ENCODE peak calls at places on chromosomes 2 and 18, in four cellular contexts. X is fibroblast of lung, U is astrocyte, Y is dorsolateral prefrontal cortex. A is an unnamed sample.

GRCh38 chr2:144529841-144530240 is 9.9 kb upstream of the ZEB2 start:
- DNase-seq in U (no peak), Y (no peak), X (peak; percentile 26), A (no peak)

GRCh38 chr2:98669675-98670074 is 61.3 kb downstream of the MGAT4A start:
- DNase-seq in Y (no peak), X (peak; percentile 4), U (peak; percentile 13), A (no peak)

GRCh38 chr18:23723121-23723520 is 33.9 kb downstream of the LAMA3 start:
- DNase-seq in X (no peak), Y (no peak), U (peak; percentile 30), A (no peak)

GRCh38 chr2:64035067-64035942 is 16.1 kb upstream of the VPS54 start:
- DNase-seq in U (peak; percentile 34), X (peak; percentile 62), Y (no peak), A (no peak)

GRCh38 chr2:71749671-71750101 is 296.3 kb downstream of the DYSF start:
- DNase-seq in Y (no peak), U (peak; percentile 80), X (no peak), A (no peak)

GRCh38 chr2:11647834-11648600 is 22.0 kb downstream of the NTSR2 start:
- DNase-seq in U (peak; percentile 26), X (no peak), Y (no peak), A (no peak)

GRCh38 chr2:40096360-40096759 is 317.3 kb upstream of the THUMPD2 start:
- DNase-seq in Y (no peak), X (peak; percentile 65), U (peak; percentile 86), A (no peak)

GRCh38 chr2:73933194-73933593 is 6.5 kb downstream of the DGUOK start:
- DNase-seq in X (no peak), Y (no peak), U (no peak), A (no peak)

GRCh38 chr2:96698221-96698861 is 41.5 kb downstream of the LMAN2L start:
- DNase-seq in U (no peak), X (no peak), Y (no peak), A (no peak)

GRCh38 chr18:2914185-2914584 is 67.4 kb downstream of the EMILIN2 start:
- DNase-seq in Y (no peak), U (no peak), X (no peak), A (no peak)

GRCh38 chr2:232438951-232439757 is 16.8 kb upstream of the ALPI start:
- DNase-seq in Y (no peak), X (peak; percentile 5), U (no peak), A (peak; percentile 35)

GRCh38 chr18:22188551-22189267 is 19.3 kb downstream of the GATA6 start:
- DNase-seq in X (no peak), U (no peak), Y (no peak), A (no peak)

GRCh38 chr2:219344756-219345458 is 12.4 kb upstream of the RESP18 start:
- DNase-seq in U (peak; percentile 27), X (peak; percentile 32), Y (peak; percentile 29), A (peak; percentile 32)

GRCh38 chr2:146295080-146295670 is 1549.7 kb upstream of the ACVR2A start:
- DNase-seq in Y (no peak), U (peak; percentile 11), X (peak; percentile 34), A (no peak)

GRCh38 chr18:3209859-3210569 is 9.8 kb downstream of the MYOM1 start:
- DNase-seq in X (peak; percentile 24), Y (no peak), U (no peak), A (no peak)

GRCh38 chr2:73235315-73236028 is 1.4 kb downstream of the CCT7 start:
- DNase-seq in X (no peak), Y (no peak), U (no peak), A (no peak)

GRCh38 chr18:48932822-48933510 is 17.8 kb downstream of the SMAD7 start:
- DNase-seq in Y (no peak), U (peak; percentile 72), X (no peak), A (no peak)

GRCh38 chr2:10375570-10376266 is 72.4 kb downstream of the ODC1 start:
- DNase-seq in Y (no peak), U (no peak), X (no peak), A (no peak)

GRCh38 chr2:212528106-212528856 is 10.3 kb downstream of the ERBB4 start:
- DNase-seq in X (no peak), U (no peak), Y (no peak), A (no peak)

GRCh38 chr18:51184092-51184458 is 13.4 kb downstream of the MEX3C start:
- DNase-seq in X (no peak), Y (no peak), U (no peak), A (no peak)

GRCh38 chr2:70596739-70597138 is 43.1 kb upstream of the TGFA start:
- DNase-seq in X (peak; percentile 1), Y (no peak), U (peak; percentile 57), A (no peak)

GRCh38 chr2:150156415-150156814 is 331.1 kb downstream of the RND3 start:
- DNase-seq in U (no peak), X (no peak), Y (no peak), A (no peak)

GRCh38 chr18:53534695-53535094 is 689.8 kb downstream of the MBD2 start:
- DNase-seq in X (no peak), U (no peak), Y (peak; percentile 44), A (no peak)

GRCh38 chr2:105405291-105405690 is 6.4 kb upstream of the FHL2 start:
- DNase-seq in Y (no peak), U (peak; percentile 58), X (peak; percentile 62), A (no peak)

GRCh38 chr2:3299130-3299529 is 78.5 kb downstream of the EIPR1 start:
- DNase-seq in Y (no peak), X (no peak), U (no peak), A (no peak)

GRCh38 chr2:119218478-119219064 is 5.1 kb upstream of the STEAP3 start:
- DNase-seq in U (peak; percentile 27), Y (no peak), X (peak; percentile 81), A (no peak)

GRCh38 chr2:8678731-8679566 is 2.9 kb upstream of the ID2 start:
- DNase-seq in Y (peak; percentile 92), X (peak; percentile 93), U (peak; percentile 88), A (peak; percentile 85)

GRCh38 chr2:100200985-100201384 is 58.6 kb upstream of the AFF3 start:
- DNase-seq in Y (no peak), X (no peak), U (peak; percentile 58), A (no peak)

GRCh38 chr2:157777425-157777824 is 98.7 kb downstream of the ACVR1 start:
- DNase-seq in X (peak; percentile 82), U (no peak), Y (peak; percentile 14), A (no peak)

GRCh38 chr2:241754042-241754441 is 19.6 kb downstream of the D2HGDH start:
- DNase-seq in U (no peak), Y (no peak), X (no peak), A (no peak)
- H3K27ac ChIP-seq in U (no peak overlapping the region), Y (no peak overlapping the region), X (no peak overlapping the region), A (no peak overlapping the region)

GRCh38 chr18:54765636-54766035 is 62.6 kb upstream of the RAB27B start:
- DNase-seq in U (no peak), Y (no peak), X (no peak), A (no peak)

GRCh38 chr18:54764786-54765185 is 63.5 kb upstream of the RAB27B start:
- DNase-seq in Y (no peak), U (no peak), X (no peak), A (no peak)

GRCh38 chr18:54769526-54770464 is 58.5 kb upstream of the RAB27B start:
- DNase-seq in X (peak; percentile 71), U (peak; percentile 33), Y (no peak), A (no peak)

GRCh38 chr18:54767094-54767493 is 61.2 kb upstream of the RAB27B start:
- DNase-seq in Y (no peak), X (no peak), U (no peak), A (no peak)

GRCh38 chr18:54766631-54767030 is 61.6 kb upstream of the RAB27B start:
- DNase-seq in Y (no peak), X (no peak), U (peak; percentile 26), A (no peak)
- H3K27ac ChIP-seq in Y (no peak overlapping the region), X (no peak overlapping the region), U (no peak overlapping the region), A (no peak overlapping the region)

DNA sequence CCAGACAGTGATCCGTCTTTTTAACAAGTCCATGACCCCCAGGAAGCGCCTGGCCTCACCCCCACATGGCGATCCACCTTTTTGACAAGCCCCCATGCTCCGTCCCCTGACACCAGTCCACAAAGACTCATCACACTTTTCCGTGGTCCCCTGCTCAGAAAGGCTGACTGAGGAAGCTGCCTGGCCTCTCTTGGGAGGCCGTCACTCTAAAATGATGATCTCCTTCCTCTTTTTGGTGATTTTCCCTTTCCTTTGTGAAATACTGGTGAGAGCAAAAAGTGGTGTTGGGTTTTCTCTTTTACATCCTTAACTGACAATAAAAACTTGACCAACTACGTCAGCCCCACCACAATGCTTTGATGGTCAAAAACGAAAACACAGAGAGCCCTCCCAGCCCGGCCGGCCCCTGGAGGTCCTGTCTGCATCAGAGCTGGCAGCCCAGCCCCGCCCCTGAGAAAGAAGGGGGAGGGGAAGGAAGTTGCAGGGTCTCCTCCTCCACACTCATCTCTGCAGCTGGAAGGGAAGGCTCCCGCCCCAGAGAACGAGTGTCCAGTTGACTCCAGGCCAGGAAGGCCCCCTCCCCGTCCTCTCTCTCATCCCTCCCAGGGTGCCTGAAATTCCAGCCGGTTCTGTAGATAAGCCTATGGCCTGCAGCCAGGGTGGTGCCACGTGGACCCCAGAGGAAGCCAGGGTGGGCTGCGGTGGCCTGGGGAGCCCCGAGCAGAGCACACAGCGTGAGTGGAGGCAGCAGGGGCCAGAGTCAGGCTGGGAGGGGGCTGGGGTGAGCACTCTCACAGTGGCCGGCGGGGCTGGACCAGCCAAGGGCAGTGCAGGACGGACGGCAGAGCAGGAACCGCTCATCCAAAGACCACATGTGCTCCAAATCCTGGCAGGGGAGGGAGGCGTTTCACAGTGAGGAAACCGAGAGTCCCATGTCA is 19.9 kb downstream of the BIN1 start:
- DNase-seq in X (peak; percentile 95), Y (no peak), U (peak; percentile 81), A (no peak)
- H3K27ac ChIP-seq in X (peak overlapping the region; percentile 72), Y (peak overlapping the region; percentile 98), U (peak overlapping the region; percentile 70), A (peak overlapping the region; percentile 83)

DNA sequence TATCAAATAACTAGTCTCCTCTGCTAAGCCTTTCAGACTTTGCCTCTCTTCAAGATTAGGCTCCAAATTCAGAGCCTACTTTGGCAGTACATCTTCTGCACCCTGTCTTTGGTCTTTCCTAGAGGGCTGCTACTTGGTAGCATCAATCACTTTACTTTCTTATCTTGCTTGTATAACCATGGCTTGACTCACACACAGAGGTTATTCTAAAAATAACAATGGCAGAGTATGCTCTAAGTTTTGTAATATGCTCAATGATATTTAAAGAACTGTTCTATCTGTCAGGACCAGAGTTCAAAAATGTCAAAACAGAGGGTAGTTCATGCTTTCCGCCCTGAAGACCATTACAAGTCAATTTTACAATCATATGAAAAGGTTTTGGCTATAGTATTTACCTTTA is 27.7 kb downstream of the THOC1 start:
- DNase-seq in X (no peak), U (peak; percentile 27), Y (no peak), A (no peak)
- H3K27ac ChIP-seq in X (no peak overlapping the region), U (no peak overlapping the region), Y (no peak overlapping the region), A (no peak overlapping the region)

GRCh38 chr2:25293145-25293544 is 48.6 kb downstream of the DNMT3A start:
- DNase-seq in Y (no peak), X (no peak), U (peak; percentile 35), A (no peak)

GRCh38 chr2:25293958-25294513 is 47.7 kb downstream of the DNMT3A start:
- DNase-seq in U (no peak), Y (no peak), X (no peak), A (no peak)

GRCh38 chr2:25295654-25296053 is 46.1 kb downstream of the DNMT3A start:
- DNase-seq in U (no peak), X (no peak), Y (no peak), A (no peak)

GRCh38 chr2:25292408-25292807 is 49.3 kb downstream of the DNMT3A start:
- DNase-seq in Y (no peak), X (no peak), U (no peak), A (no peak)

GRCh38 chr2:25294573-25295462 is 46.9 kb downstream of the DNMT3A start:
- DNase-seq in Y (peak; percentile 83), X (peak; percentile 37), U (no peak), A (peak; percentile 82)
- H3K27ac ChIP-seq in Y (peak overlapping the region; percentile 81), X (no peak overlapping the region), U (no peak overlapping the region), A (peak overlapping the region; percentile 84)

A was measured in substantia nigra.